ENCODE peak calls at places on chromosomes 16 and 17, in six cellular contexts. U is stimulated activated memory B cell treated with anti-CD40 and anti-IgM and Interleukin-4, amounts not matched to agents 10 μg/mL and 1 μg/mL and 100 μg/mL, for 72 hours; O is foreskin keratinocyte; W is right lobe of liver; Y is activated CD4-positive, alpha-beta T cell treated with anti-CD3 and anti-CD28 coated beads for 36 hours; V is Panc1. B is an unnamed sample.

GRCh38 chr16:64251742-64252141 is 870.1 kb downstream of the CDH11 start:
- ATAC-seq in V (no peak), U (no peak), O (no peak), W (no peak), Y (no peak), B (peak)

GRCh38 chr16:16930309-16931000 is 540.3 kb downstream of the XYLT1 start:
- ATAC-seq in V (no peak), U (no peak), Y (no peak), O (no peak), W (no peak), B (no peak)

GRCh38 chr17:63171428-63172205 is 205.6 kb downstream of the TANC2 start:
- ATAC-seq in W (no peak), O (no peak), U (no peak), Y (no peak), V (peak), B (peak)

GRCh38 chr17:82096709-82097186 is 1.3 kb downstream of the FASN start:
- ATAC-seq in O (no peak), V (no peak), Y (no peak), W (no peak), U (no peak), B (no peak)

GRCh38 chr17:27919120-27919519 is 26.0 kb upstream of the LYRM9 start:
- ATAC-seq in V (no peak), U (no peak), Y (no peak), W (no peak), O (no peak), B (no peak)

GRCh38 chr17:40190197-40191021 is 13.1 kb downstream of the RAPGEFL1 start:
- ATAC-seq in V (peak), W (peak), Y (peak), U (no peak), O (peak), B (peak)

GRCh38 chr17:54992797-54993639 is 24.5 kb downstream of the STXBP4 start:
- ATAC-seq in Y (peak), V (peak), U (no peak), W (peak), O (peak), B (peak)

GRCh38 chr17:35361027-35361426 is 12.4 kb downstream of the SLFN11 start:
- ATAC-seq in U (no peak), O (no peak), V (no peak), Y (no peak), W (no peak), B (no peak)

GRCh38 chr17:63511331-63511730 is 11.8 kb upstream of the KCNH6 start:
- ATAC-seq in V (no peak), U (no peak), O (no peak), Y (no peak), W (no peak), B (no peak)

GRCh38 chr16:89811321-89811720 is 5.1 kb downstream of the FANCA start:
- ATAC-seq in W (no peak), Y (no peak), U (no peak), V (no peak), O (no peak), B (no peak)

GRCh38 chr16:17205279-17206139 is 265.3 kb downstream of the XYLT1 start:
- ATAC-seq in Y (no peak), O (no peak), U (no peak), W (no peak), V (no peak), B (peak)

GRCh38 chr17:35188111-35188510 is 6.1 kb downstream of the SLC35G3 start:
- ATAC-seq in O (no peak), V (no peak), W (no peak), U (no peak), Y (peak), B (no peak)

GRCh38 chr17:32266389-32267269 is 997 bp downstream of the RHBDL3 start:
- ATAC-seq in O (no peak), U (peak), V (peak), W (peak), Y (peak), B (peak)

GRCh38 chr17:8122391-8122922 is 1.4 kb downstream of the HES7 start:
- ATAC-seq in O (no peak), Y (no peak), V (no peak), U (no peak), W (no peak), B (no peak)

GRCh38 chr17:66397486-66397885 is 95.1 kb downstream of the PRKCA start:
- ATAC-seq in V (no peak), Y (peak), W (no peak), U (peak), O (no peak), B (no peak)

GRCh38 chr16:73183678-73184092 is 135.8 kb upstream of the ZFHX3 start:
- ATAC-seq in V (no peak), Y (no peak), O (no peak), U (no peak), W (peak), B (peak)

B was measured in SK-N-SH treated with all-trans-retinoic acid at 6 μM for 48 hours.